ENCODE peak calls at places on chromosomes 3 and 15, in six cellular contexts. C is iris pigment epithelial cell, H is AG08396, U is brain microvascular endothelial cell, K is foreskin fibroblast, Z is MCF 10A. G is an unnamed sample.

GRCh38 chr15:58396181-58396580 is 35.6 kb upstream of the LIPC start:
- DNase-seq in K (peak; percentile 90), U (peak; percentile 76), H (peak; percentile 45), C (peak; percentile 97), Z (peak; percentile 87), G (peak; percentile 95)

GRCh38 chr3:138404121-138404520 is 30.3 kb upstream of the ESYT3 start:
- DNase-seq in Z (no peak), U (no peak), H (no peak), C (no peak), K (no peak), G (no peak)

GRCh38 chr15:24879492-24879891 is 75.3 kb upstream of the SNRPN start:
- DNase-seq in C (no peak), Z (no peak), K (no peak), H (no peak), U (no peak), G (no peak)

GRCh38 chr3:174342941-174343431 is 516.1 kb upstream of the NAALADL2 start:
- DNase-seq in H (no peak), U (peak; percentile 12), C (no peak), Z (no peak), K (peak; percentile 34), G (peak; percentile 9)

GRCh38 chr3:64666171-64666581 is 21.6 kb downstream of the ADAMTS9 start:
- DNase-seq in C (peak; percentile 59), Z (peak; percentile 21), U (no peak), H (peak; percentile 18), K (no peak), G (peak; percentile 42)

GRCh38 chr15:44537728-44538240 is 837 bp downstream of the EIF3J start:
- DNase-seq in Z (peak; percentile 61), H (no peak), K (no peak), U (peak; percentile 25), C (peak; percentile 16), G (peak; percentile 52)

GRCh38 chr15:38300395-38300794 is 47.8 kb downstream of the SPRED1 start:
- DNase-seq in U (no peak), K (no peak), H (no peak), Z (peak; percentile 46), C (peak; percentile 34), G (peak; percentile 64)

GRCh38 chr15:34188711-34189110 is 21.2 kb downstream of the KATNBL1 start:
- DNase-seq in U (peak; percentile 9), Z (no peak), H (no peak), C (peak; percentile 8), K (no peak), G (no peak)

GRCh38 chr3:73192036-73192738 is 130.7 kb downstream of the EBLN2 start:
- DNase-seq in Z (peak; percentile 11), H (no peak), U (no peak), C (no peak), K (no peak), G (no peak)

GRCh38 chr15:78065973-78066946 is 11.3 kb downstream of the TBC1D2B start:
- DNase-seq in H (no peak), U (no peak), K (no peak), Z (no peak), C (no peak), G (no peak)

GRCh38 chr3:172260381-172260780 is 187.9 kb downstream of the GHSR start:
- DNase-seq in K (peak; percentile 48), H (no peak), Z (no peak), C (peak; percentile 83), U (no peak), G (no peak)

GRCh38 chr3:143956858-143957257 is 14.8 kb upstream of the DIPK2A start:
- DNase-seq in U (no peak), H (no peak), C (no peak), Z (no peak), K (no peak), G (no peak)

GRCh38 chr15:71337197-71337845 is 222.1 kb downstream of the THSD4 start:
- DNase-seq in U (no peak), C (peak; percentile 52), K (no peak), H (no peak), Z (no peak), G (no peak)